ENCODE peak calls at places on chromosomes 7 and 10, in nine cellular contexts. C, N, G, W, Y, Z, J, F and U are unnamed samples.

GRCh38 chr10:114925675-114926204 is 12.3 kb upstream of the TRUB1 start:
- DNase-seq in C (no peak), N (no peak), G (no peak), W (no peak), Y (peak), Z (no peak), J (peak), F (peak), U (no peak)

GRCh38 chr7:133484135-133484534 is 231.3 kb downstream of the EXOC4 start:
- DNase-seq in C (peak), N (no peak), G (no peak), W (peak), Y (no peak), Z (no peak), J (peak), F (no peak), U (no peak)

GRCh38 chr7:119472398-119473038 is 800.5 kb upstream of the KCND2 start:
- DNase-seq in C (no peak), N (peak), G (no peak), W (no peak), Y (peak), Z (no peak), J (no peak), F (no peak), U (no peak)

GRCh38 chr7:48114589-48114988 is 25.5 kb downstream of the UPP1 start:
- DNase-seq in C (no peak), N (no peak), G (no peak), W (no peak), Y (no peak), Z (no peak), J (no peak), F (no peak), U (no peak)

GRCh38 chr10:52578871-52579405 is 193.6 kb downstream of the MBL2 start:
- DNase-seq in C (no peak), N (no peak), G (no peak), W (no peak), Y (no peak), Z (no peak), J (peak), F (no peak), U (no peak)

GRCh38 chr7:90181485-90181884 is 27.2 kb downstream of the STEAP1 start:
- DNase-seq in C (no peak), N (no peak), G (no peak), W (no peak), Y (no peak), Z (no peak), J (peak), F (no peak), U (no peak)

GRCh38 chr10:102654566-102654965 is 10.3 kb downstream of the TRIM8 start:
- DNase-seq in C (no peak), N (no peak), G (no peak), W (no peak), Y (no peak), Z (no peak), J (no peak), F (no peak), U (no peak)

GRCh38 chr10:133335238-133336122 is 1.2 kb downstream of the CALY start:
- DNase-seq in C (no peak), N (no peak), G (peak), W (peak), Y (peak), Z (no peak), J (no peak), F (peak), U (peak)

GRCh38 chr7:140702774-140703173 is 6.3 kb downstream of the NDUFB2 start:
- DNase-seq in C (no peak), N (no peak), G (no peak), W (no peak), Y (no peak), Z (no peak), J (no peak), F (no peak), U (no peak)

GRCh38 chr7:115293628-115294236 is 371.8 kb downstream of the MDFIC start:
- DNase-seq in C (no peak), N (no peak), G (no peak), W (no peak), Y (no peak), Z (no peak), J (peak), F (no peak), U (no peak)